ENCODE peak calls at places on chromosomes 5 and 9, in four cellular contexts. V, L, C and Y are unnamed samples. For H3K27me3, the result is how much of the 10 kb centered on the place peaks cover.

GRCh38 chr5:77947051-77947428 is 170.9 kb upstream of the TBCA start:
- DNase-seq in L (no peak), V (no peak), C (no peak), Y (no peak)

GRCh38 chr9:127253446-127253845 is 11.1 kb upstream of the GARNL3 start:
- DNase-seq in C (no peak), V (no peak), L (no peak), Y (peak)

GRCh38 chr5:6748142-6748541 is 34.9 kb downstream of the TENT4A start:
- DNase-seq in L (no peak), V (no peak), C (no peak), Y (no peak)

GRCh38 chr9:3751125-3751758 is 225.4 kb upstream of the RFX3 start:
- DNase-seq in V (peak), C (no peak), L (no peak), Y (peak)

GRCh38 chr9:83266618-83267543 is 203.9 kb upstream of the RASEF start:
- DNase-seq in C (no peak), L (peak), V (peak), Y (no peak)

GRCh38 chr5:151811593-151812321 is 40.0 kb downstream of the G3BP1 start:
- DNase-seq in L (no peak), V (no peak), C (no peak), Y (no peak)

GRCh38 chr9:121483049-121483448 is 16.6 kb downstream of the GGTA1 start:
- DNase-seq in L (peak), C (no peak), V (peak), Y (no peak)

GRCh38 chr5:3333105-3333504 is 262.5 kb upstream of the IRX1 start:
- DNase-seq in V (no peak), L (no peak), C (no peak), Y (no peak)

GRCh38 chr9:129557192-129558036 is 63.5 kb downstream of the C9orf50 start:
- DNase-seq in C (no peak), V (peak), L (no peak), Y (peak)

GRCh38 chr9:98637381-98637780 is 71.4 kb downstream of the GABBR2 start:
- DNase-seq in L (no peak), V (no peak), C (no peak), Y (no peak)

GRCh38 chr9:126984969-126985368 is 70.4 kb downstream of the RALGPS1 start:
- DNase-seq in C (no peak), L (peak), V (no peak), Y (no peak)

GRCh38 chr9:93294011-93294410 is 110.1 kb downstream of the WNK2 start:
- DNase-seq in C (no peak), L (no peak), V (no peak), Y (no peak)

GRCh38 chr5:59040007-59040803 is 457.3 kb downstream of the RAB3C start:
- DNase-seq in V (no peak), C (no peak), L (no peak), Y (peak)

GRCh38 chr5:98173334-98173733 is 600.1 kb upstream of the RGMB start:
- DNase-seq in C (no peak), L (no peak), V (no peak), Y (no peak)

GRCh38 chr9:36721846-36722588 is 149.3 kb downstream of the MELK start:
- DNase-seq in C (no peak), L (no peak), V (no peak), Y (no peak)

GRCh38 chr5:58114324-58114723 is 345.6 kb downstream of the PLK2 start:
- DNase-seq in L (no peak), C (no peak), V (no peak), Y (no peak)

GRCh38 chr5:139817970-139818369 is 22.4 kb downstream of the PSD2 start:
- DNase-seq in L (no peak), V (no peak), C (no peak), Y (no peak)

GRCh38 chr5:58201922-58202648 is 257.8 kb downstream of the PLK2 start:
- DNase-seq in C (no peak), V (no peak), L (no peak), Y (no peak)

GRCh38 chr5:43422143-43422542 is 10.0 kb upstream of the CCL28 start:
- DNase-seq in V (peak), L (no peak), C (no peak), Y (no peak)

GRCh38 chr5:165035520-165035919 is 1530.1 kb downstream of the MAT2B start:
- DNase-seq in V (no peak), C (no peak), L (no peak), Y (no peak)

GRCh38 chr9:69131682-69132081 is 42.4 kb upstream of the TJP2 start:
- DNase-seq in L (no peak), C (no peak), V (peak), Y (no peak)

GRCh38 chr9:16871358-16872151 is 1.1 kb upstream of the BNC2 start:
- DNase-seq in L (no peak), V (no peak), C (no peak), Y (peak)

GRCh38 chr9:91207889-91208651 is 153.6 kb downstream of the AUH start:
- DNase-seq in C (peak), V (peak), L (no peak), Y (no peak)

GRCh38 chr9:89428901-89429890 is 68.7 kb downstream of the SEMA4D start:
- DNase-seq in C (no peak), L (peak), V (no peak), Y (peak)
- TF ChIP-seq CREB1 in C (no peak), L (no peak), V (no peak), Y (peak)

GRCh38 chr5:175620527-175620926 is 37.3 kb upstream of the HRH2 start:
- DNase-seq in C (no peak), L (no peak), V (no peak), Y (no peak)
- H3K27me3 ChIP-seq in C (under half), L (under half), V (under half), Y (under half)

GRCh38 chr5:79546782-79547428 is 33.0 kb upstream of the HOMER1 start:
- DNase-seq in C (no peak), L (peak), V (peak), Y (no peak)
- TF ChIP-seq CREB1 in C (no peak), L (no peak), V (no peak), Y (no peak)

DNA sequence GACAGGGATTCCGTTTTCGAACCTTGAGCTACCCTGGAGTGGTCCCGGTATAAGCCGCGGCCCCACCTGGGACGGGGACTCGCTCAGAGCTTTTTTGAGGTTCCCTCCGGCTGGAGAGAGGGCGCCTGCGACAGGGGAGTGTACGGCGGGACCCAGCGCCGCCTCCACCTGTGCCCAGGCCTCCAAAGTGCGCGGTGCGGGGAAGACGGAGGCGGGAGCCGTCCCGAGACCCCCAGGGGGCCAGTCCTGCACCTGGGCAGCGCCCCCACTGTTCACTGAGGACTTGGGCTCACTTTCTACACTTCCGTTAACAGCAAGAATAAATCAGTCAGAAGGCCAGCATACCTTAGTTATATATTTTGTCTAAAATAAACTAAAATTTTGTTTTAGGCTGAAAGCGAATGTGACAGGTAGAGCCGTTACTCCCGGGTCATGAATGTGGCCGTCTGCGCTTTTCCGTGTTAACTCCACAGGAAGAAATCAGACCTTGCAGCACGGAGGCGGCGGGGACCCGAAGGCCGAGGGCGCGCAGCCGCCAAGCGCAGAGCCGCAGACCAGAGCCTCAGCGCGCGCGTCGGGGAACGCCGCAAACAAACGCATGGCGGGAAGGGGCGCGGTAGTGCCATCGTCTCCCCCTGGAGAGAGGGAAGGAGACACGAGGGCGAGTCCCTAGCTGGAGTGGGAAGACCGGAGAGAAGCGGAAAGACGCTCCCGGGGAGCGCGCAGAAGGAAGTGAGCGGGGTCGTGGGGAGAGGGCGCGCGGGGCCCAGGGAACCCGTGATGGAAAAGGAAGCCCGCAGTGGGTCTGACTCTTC is 14.1 kb downstream of the TRIM7 start:
- DNase-seq in C (no peak), L (peak), V (no peak), Y (peak)
- H3K27me3 ChIP-seq in C (under half), L (under half), V (under half), Y (half or more)

DNA sequence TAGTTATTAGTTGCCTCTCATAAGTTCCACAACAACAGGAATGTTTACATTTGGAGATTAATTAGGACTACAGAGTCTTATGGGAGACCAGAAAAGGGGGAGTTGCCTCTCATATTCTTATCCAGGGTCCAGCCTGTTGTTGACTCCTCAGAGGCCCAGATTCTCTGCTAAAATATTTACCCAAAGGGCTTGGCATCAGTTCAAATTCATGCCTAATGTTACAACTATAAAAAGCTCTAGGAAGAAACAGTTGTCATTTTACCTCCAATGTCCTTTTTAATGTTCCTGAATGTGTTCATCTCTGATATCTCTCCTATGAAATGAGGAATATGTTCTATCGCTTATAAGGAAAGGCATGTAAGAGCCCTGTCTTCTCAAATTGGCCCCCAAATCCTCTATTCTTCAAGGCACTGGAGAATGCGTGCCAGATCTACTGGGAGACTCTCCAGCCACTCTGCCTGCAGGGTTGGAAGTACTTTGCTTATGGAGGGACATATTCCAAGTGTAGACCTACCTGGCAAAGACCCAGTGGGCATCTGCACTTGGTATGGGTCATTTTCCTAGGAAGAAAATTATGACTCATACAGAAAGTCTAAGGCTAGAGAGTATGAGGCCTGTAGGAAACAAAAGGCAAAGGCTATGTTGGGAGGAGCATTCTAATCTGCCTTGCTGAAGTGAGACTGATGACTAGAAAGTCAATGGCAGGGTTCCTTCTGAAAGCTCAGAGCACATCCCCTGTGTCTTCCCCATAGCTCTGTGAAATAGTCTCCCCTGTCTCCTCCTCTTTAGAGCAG is 192.6 kb downstream of the ESM1 start:
- DNase-seq in V (no peak), C (no peak), L (no peak), Y (no peak)
- TF ChIP-seq CREB1 in V (no peak), C (no peak), L (no peak), Y (no peak)

GRCh38 chr5:60887096-60887495 is 43.0 kb upstream of the ELOVL7 start:
- DNase-seq in L (no peak), C (no peak), V (no peak), Y (no peak)
- H3K27me3 ChIP-seq in L (under half), C (under half), V (under half), Y (under half)

DNA sequence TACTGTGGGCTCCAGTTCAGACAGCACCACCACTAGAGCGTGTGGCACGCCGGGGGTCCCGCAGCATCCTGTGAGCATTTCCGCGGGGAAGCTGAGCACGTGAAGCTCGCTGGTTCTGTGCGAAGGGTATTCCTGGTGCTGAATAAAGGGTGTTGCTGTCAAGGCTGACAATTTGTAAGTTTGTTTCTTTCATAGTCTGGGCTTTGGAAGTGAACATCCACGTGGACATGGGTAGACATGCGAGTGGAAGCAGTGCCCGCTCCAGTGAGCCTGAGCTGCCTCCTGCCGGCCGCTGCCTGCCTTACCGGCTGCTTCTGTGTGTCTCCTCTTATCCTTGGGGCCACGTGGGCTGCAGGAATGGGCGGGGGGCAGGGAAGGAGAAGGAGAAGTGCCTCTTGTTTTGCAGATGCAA is 14.7 kb downstream of the NDUFS6 start:
- DNase-seq in V (no peak), C (no peak), L (no peak), Y (no peak)
- TF ChIP-seq CREB1 in V (no peak), C (no peak), L (no peak), Y (no peak)